ENCODE peak calls at places on chromosomes 7 and 10, in five cellular contexts. D is SK-N-SH, C is psoas muscle, P is adrenal gland, G is Panc1. Z is an unnamed sample.

GRCh38 chr7:105837765-105838241 is 38.6 kb downstream of the ATXN7L1 start:
- DNase-seq in D (no peak), C (no peak), P (no peak), G (no peak), Z (peak; percentile 74)

GRCh38 chr7:65722361-65722792 is 150.5 kb upstream of the VKORC1L1 start:
- DNase-seq in D (peak; percentile 62), C (peak; percentile 24), P (peak; percentile 66), G (peak; percentile 13), Z (peak; percentile 61)

GRCh38 chr10:22250897-22251605 is 33.2 kb upstream of the EBLN1 start:
- DNase-seq in D (peak; percentile 31), C (no peak), P (no peak), G (no peak), Z (no peak)

GRCh38 chr10:88553116-88553752 is 29.9 kb downstream of the RNLS start:
- DNase-seq in D (peak; percentile 48), C (peak; percentile 17), P (peak; percentile 69), G (peak; percentile 60), Z (no peak)

GRCh38 chr7:70681111-70681846 is 450.7 kb upstream of the GALNT17 start:
- DNase-seq in D (no peak), C (no peak), P (no peak), G (no peak), Z (no peak)

GRCh38 chr7:20440472-20441105 is 109.9 kb downstream of the ITGB8 start:
- DNase-seq in D (no peak), C (no peak), P (peak; percentile 43), G (peak; percentile 10), Z (no peak)

GRCh38 chr10:12333382-12334185 is 15.8 kb upstream of the CAMK1D start:
- DNase-seq in D (peak; percentile 77), C (peak; percentile 76), P (peak; percentile 92), G (peak; percentile 39), Z (peak; percentile 77)

GRCh38 chr10:21517983-21518628 is 7.4 kb downstream of the SKIDA1 start:
- DNase-seq in D (no peak), C (no peak), P (peak; percentile 43), G (no peak), Z (no peak)

GRCh38 chr7:16055263-16055976 is 365.9 kb downstream of the CRPPA start:
- DNase-seq in D (no peak), C (no peak), P (peak; percentile 3), G (no peak), Z (no peak)

DNA sequence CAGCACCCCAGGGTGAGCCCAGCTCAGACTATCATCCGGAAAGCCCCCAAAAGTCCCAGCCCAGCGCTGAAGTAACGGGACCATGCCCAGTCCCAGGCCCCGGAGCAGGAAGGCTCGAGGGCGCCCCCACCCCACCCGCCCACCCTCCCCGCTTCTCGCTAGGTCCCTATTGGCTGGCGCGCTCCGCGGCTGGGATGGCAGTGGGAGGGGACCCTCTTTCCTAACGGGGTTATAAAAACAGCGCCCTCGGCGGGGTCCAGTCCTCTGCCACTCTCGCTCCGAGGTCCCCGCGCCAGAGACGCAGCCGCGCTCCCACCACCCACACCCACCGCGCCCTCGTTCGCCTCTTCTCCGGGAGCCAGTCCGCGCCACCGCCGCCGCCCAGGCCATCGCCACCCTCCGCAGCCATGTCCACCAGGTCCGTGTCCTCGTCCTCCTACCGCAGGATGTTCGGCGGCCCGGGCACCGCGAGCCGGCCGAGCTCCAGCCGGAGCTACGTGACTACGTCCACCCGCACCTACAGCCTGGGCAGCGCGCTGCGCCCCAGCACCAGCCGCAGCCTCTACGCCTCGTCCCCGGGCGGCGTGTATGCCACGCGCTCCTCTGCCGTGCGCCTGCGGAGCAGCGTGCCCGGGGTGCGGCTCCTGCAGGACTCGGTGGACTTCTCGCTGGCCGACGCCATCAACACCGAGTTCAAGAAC is 1.1 kb downstream of the VIM start:
- DNase-seq in D (peak; percentile 85), C (peak; percentile 90), P (peak; percentile 75), G (no peak), Z (peak; percentile 92)
- H3K27me3 ChIP-seq in D (no peaks in the 10 kb centered on the region), C (peaks cover 74% of the 10 kb centered on the region), P (no peaks in the 10 kb centered on the region), G (no peaks in the 10 kb centered on the region), Z (no peaks in the 10 kb centered on the region)

GRCh38 chr10:118741994-118742393 is 12.8 kb downstream of the CACUL1 start:
- DNase-seq in D (no peak), C (no peak), P (no peak), G (no peak), Z (no peak)
- H3K4me1 ChIP-seq in D (peaks cover 10% of the 10 kb centered on the region), C (peaks cover 66% of the 10 kb centered on the region), P (peaks cover 70% of the 10 kb centered on the region), G (peaks cover 41% of the 10 kb centered on the region), Z (peaks cover 54% of the 10 kb centered on the region)

GRCh38 chr7:103149808-103150180 is 895 bp upstream of the NAPEPLD start:
- DNase-seq in D (no peak), C (no peak), P (no peak), G (no peak), Z (no peak)
- H3K27ac ChIP-seq in D (peak overlapping the region; percentile 99), C (peak overlapping the region; percentile 92), P (no peak overlapping the region), G (peak overlapping the region; percentile 98), Z (peak overlapping the region; percentile 96)

GRCh38 chr7:155530601-155531000 is 15.8 kb downstream of the CNPY1 start:
- DNase-seq in D (no peak), C (no peak), P (no peak), G (no peak), Z (no peak)
- H3K27me3 ChIP-seq in D (peaks cover 97% of the 10 kb centered on the region), C (peaks cover 84% of the 10 kb centered on the region), P (peaks cover 63% of the 10 kb centered on the region), G (peaks cover 16% of the 10 kb centered on the region), Z (peaks cover 74% of the 10 kb centered on the region)

GRCh38 chr10:79094412-79095175 is 25.8 kb downstream of the ZMIZ1 start:
- DNase-seq in D (no peak), C (no peak), P (no peak), G (no peak), Z (no peak)
- H3K4me1 ChIP-seq in D (peaks cover 87% of the 10 kb centered on the region), C (peaks cover 71% of the 10 kb centered on the region), P (peaks cover 91% of the 10 kb centered on the region), G (peaks cover 60% of the 10 kb centered on the region), Z (peaks cover 97% of the 10 kb centered on the region)

Z was measured in lower lobe of right lung.